ENCODE peak calls at places on chromosomes 2 and 18, in five cellular contexts. Y is GM12892, T is HCT116, F is stomach, L is endothelial cell of umbilical vein. S is an unnamed sample.

GRCh38 chr2:177759443-177759842 is 313.1 kb downstream of the PDE11A start:
- DNase-seq in F (no peak), L (no peak), Y (no peak), T (no peak), S (no peak)

GRCh38 chr2:37675006-37675405 is 3.6 kb upstream of the CDC42EP3 start:
- DNase-seq in L (no peak), T (no peak), F (no peak), Y (no peak), S (no peak)

GRCh38 chr18:13019301-13019700 is 28.1 kb downstream of the CEP192 start:
- DNase-seq in F (no peak), T (no peak), Y (no peak), L (peak), S (no peak)

GRCh38 chr2:197073701-197074433 is 147.4 kb upstream of the PGAP1 start:
- DNase-seq in T (no peak), F (peak), Y (no peak), L (peak), S (no peak)

GRCh38 chr18:76492669-76493212 is 2.3 kb downstream of the ZNF516 start:
- DNase-seq in F (peak), Y (peak), L (peak), T (peak), S (peak)

GRCh38 chr2:224816816-224817215 is 100.7 kb upstream of the CCDC195 start:
- DNase-seq in L (peak), Y (no peak), T (peak), F (no peak), S (no peak)

GRCh38 chr18:28183418-28184078 is 6.6 kb upstream of the CDH2 start:
- DNase-seq in Y (no peak), F (no peak), T (no peak), L (no peak), S (no peak)

GRCh38 chr18:47149457-47150028 is 757 bp downstream of the HDHD2 start:
- DNase-seq in Y (no peak), L (no peak), F (no peak), T (no peak), S (no peak)

GRCh38 chr2:1787799-1788477 is 43.6 kb upstream of the PXDN start:
- DNase-seq in T (no peak), F (no peak), L (no peak), Y (no peak), S (peak)

GRCh38 chr2:5748391-5748790 is 56.2 kb downstream of the SOX11 start:
- DNase-seq in F (no peak), L (no peak), Y (no peak), T (no peak), S (no peak)

GRCh38 chr2:219104107-219105050 is 43.7 kb upstream of the IHH start:
- DNase-seq in T (peak), F (no peak), L (peak), Y (peak), S (no peak)

GRCh38 chr18:39622431-39622830 is 2056.8 kb upstream of the CELF4 start:
- DNase-seq in T (no peak), Y (no peak), L (no peak), F (no peak), S (no peak)

GRCh38 chr2:142872900-142873724 is 4.4 kb upstream of the KYNU start:
- DNase-seq in L (peak), T (no peak), F (no peak), Y (no peak), S (no peak)

GRCh38 chr2:176206677-176207076 is 18.2 kb downstream of the HOXD1 start:
- DNase-seq in F (no peak), T (no peak), Y (no peak), L (no peak), S (no peak)

GRCh38 chr2:241814571-241815476 is 5.8 kb downstream of the NEU4 start:
- DNase-seq in T (no peak), Y (no peak), F (no peak), L (no peak), S (peak)

GRCh38 chr2:166458682-166459081 is 35.4 kb downstream of the SCN7A start:
- DNase-seq in F (no peak), Y (no peak), L (no peak), T (no peak), S (no peak)

DNA sequence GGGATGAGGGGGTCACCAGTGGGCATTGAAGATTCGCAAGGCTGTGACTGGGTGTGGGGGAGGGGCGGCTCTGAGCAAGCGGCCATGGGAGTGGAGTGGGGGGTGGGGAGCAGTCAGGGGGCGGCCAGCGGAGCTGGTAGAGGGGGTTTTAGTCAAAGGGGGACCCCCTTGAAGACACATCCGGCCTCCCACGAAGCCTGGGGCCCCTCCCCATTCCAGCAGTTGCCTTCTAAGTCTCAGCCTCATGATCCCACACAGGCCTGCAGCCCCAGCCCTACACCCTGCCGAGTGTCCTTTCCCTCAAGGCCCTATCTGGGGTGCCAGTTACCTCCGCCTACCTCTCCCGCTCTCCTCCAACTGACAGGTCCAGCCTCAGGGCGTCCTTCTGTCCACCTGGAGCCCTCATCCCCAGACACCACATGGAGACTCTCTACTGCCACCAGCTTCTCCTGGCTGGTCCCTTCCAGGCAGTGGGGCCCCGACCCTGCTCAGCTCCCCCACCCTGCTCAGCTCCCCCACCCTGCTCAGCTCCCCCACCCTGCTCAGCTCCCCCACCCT is 73.8 kb upstream of the ODC1 start:
- DNase-seq in F (no peak), L (no peak), T (no peak), Y (no peak), S (peak)
- TF ChIP-seq POLR2AphosphoS5 in F (no peak), L (no peak), T (no peak), Y (no peak), S (no peak)

GRCh38 chr2:233115761-233116160 is 55.6 kb downstream of the INPP5D start:
- DNase-seq in L (no peak), T (no peak), F (no peak), Y (no peak), S (no peak)
- TF ChIP-seq POLR2A in L (no peak), T (no peak), F (no peak), Y (no peak), S (no peak)

GRCh38 chr18:32768646-32769206 is 4.1 kb downstream of the KLHL14 start:
- DNase-seq in Y (no peak), F (no peak), T (no peak), L (no peak), S (no peak)

GRCh38 chr18:32770181-32770650 is 2.6 kb downstream of the KLHL14 start:
- DNase-seq in Y (peak), T (no peak), F (no peak), L (no peak), S (no peak)

GRCh38 chr18:32771169-32771751 is 1.6 kb downstream of the KLHL14 start:
- DNase-seq in Y (peak), F (no peak), T (no peak), L (no peak), S (no peak)

GRCh38 chr18:32770651-32771168 is 2.1 kb downstream of the KLHL14 start:
- DNase-seq in L (no peak), Y (no peak), T (no peak), F (no peak), S (no peak)

GRCh38 chr18:32769242-32770180 is 3.3 kb downstream of the KLHL14 start:
- DNase-seq in L (no peak), F (no peak), T (no peak), Y (no peak), S (no peak)
- TF ChIP-seq POLR2AphosphoS5 in L (no peak), F (no peak), T (no peak), Y (no peak), S (no peak)

GRCh38 chr2:85539361-85540130 is 578 bp downstream of the MAT2A start:
- DNase-seq in T (no peak), Y (peak), L (peak), F (peak), S (peak)

GRCh38 chr2:85541262-85541661 is 2.3 kb downstream of the MAT2A start:
- DNase-seq in T (no peak), Y (no peak), L (no peak), F (no peak), S (no peak)

GRCh38 chr2:85540131-85540587 is 1.2 kb downstream of the MAT2A start:
- DNase-seq in T (no peak), L (peak), F (no peak), Y (no peak), S (no peak)

GRCh38 chr2:85542777-85543176 is 3.8 kb downstream of the MAT2A start:
- DNase-seq in L (no peak), T (no peak), F (no peak), Y (no peak), S (no peak)

DNA sequence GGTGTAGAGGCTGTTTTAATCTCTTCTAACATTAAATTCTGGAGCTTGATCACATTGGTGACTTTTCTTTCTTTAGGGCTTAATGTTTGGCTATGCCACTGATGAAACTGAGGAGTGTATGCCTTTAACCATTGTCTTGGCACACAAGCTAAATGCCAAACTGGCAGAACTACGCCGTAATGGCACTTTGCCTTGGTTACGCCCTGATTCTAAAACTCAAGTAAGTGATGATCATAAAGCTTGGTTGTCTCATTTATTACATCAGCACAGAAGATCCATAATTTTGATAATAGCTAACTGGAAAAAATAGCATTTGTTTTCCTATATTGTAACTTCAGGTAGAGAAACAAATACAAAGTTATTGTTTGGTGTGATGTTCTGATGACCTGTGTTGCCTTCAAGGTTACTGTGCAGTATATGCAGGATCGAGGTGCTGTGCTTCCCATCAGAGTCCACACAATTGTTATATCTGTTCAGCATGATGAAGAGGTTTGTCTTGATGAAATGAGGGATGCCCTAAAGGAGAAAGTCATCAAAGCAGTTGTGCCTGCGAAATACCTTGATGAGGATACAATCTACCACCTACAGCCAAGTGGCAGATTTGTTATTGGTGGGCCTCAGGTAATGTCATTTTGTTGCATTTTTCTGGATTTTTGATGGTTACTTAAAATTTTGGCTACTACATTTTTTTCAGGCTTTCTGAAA is 2.9 kb downstream of the MAT2A start:
- DNase-seq in Y (no peak), L (no peak), F (peak), T (no peak), S (peak)
- TF ChIP-seq POLR2A in Y (peak), L (no peak), F (no peak), T (no peak), S (no peak)

DNA sequence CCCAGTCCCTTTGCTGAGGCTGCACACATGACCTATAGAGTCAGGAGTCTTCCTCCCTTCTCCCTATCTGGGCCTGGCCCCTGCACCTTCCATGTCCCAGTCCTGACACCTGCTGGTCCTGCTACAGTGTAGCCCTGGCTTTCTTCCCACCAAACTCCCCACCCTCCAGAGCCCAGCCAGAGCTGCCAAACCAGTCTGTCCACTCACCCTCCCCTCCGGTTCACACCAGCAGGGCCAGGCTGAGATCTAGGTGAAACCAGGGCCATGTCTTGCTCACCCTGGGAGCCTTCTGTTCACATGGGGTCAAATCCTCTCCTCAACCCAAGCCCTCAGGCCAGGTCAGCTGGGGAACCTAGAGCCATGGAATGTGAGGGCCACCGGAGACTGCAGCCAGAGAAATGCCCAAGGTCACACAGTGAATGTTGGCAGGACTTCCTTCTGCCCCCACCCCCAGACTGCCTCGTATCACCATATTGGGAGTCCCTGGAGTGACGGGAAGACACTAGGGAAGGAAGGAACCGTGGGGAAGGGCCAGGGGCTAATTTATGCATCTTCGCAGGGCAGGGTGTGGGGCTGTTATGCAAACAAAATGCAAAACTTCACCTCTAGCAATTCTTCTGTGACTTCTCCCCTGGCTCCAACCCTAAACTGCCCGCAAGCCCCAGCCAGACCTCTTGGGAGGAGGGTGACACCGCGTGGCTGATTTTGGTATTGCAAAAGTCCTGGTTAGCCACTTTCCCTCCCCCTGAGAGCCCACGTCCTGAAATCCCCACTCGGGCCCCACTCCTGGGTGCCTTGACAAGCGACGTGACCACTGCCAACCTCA is 14.6 kb downstream of the TNS1 start:
- DNase-seq in T (peak), F (peak), Y (peak), L (peak), S (peak)
- TF ChIP-seq POLR2AphosphoS5 in T (peak), F (peak), Y (no peak), L (no peak), S (peak)

GRCh38 chr2:11831415-11831814 is 85.0 kb downstream of the LPIN1 start:
- DNase-seq in L (no peak), T (no peak), Y (no peak), F (no peak), S (no peak)

GRCh38 chr2:11829947-11830707 is 83.7 kb downstream of the LPIN1 start:
- DNase-seq in Y (peak), F (peak), T (peak), L (peak), S (peak)

GRCh38 chr2:11833601-11834000 is 87.2 kb downstream of the LPIN1 start:
- DNase-seq in L (no peak), T (no peak), F (no peak), Y (no peak), S (no peak)

GRCh38 chr2:11830708-11831301 is 84.4 kb downstream of the LPIN1 start:
- DNase-seq in L (no peak), Y (no peak), F (no peak), T (no peak), S (no peak)

DNA sequence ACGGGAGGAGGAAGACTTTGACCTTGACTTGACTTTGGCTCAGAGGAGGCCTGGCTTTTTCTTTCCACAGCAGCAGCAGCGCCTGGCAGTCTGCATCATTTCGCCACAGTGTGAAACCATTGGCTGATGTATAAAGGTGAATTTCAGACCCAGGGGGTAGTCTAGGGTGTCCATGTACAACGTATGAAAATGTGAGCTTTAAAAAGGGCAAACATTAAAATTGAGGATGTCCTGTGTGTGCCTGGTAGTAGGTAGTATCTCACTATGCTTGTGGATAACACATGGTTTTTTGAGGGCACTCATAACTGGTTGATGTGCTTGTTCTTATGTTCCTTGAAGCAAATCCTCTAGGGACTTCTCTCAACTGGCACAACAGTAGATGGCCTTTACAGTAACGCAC is 86.1 kb downstream of the LPIN1 start:
- DNase-seq in F (no peak), Y (no peak), L (no peak), T (no peak), S (no peak)
- TF ChIP-seq POLR2A in F (no peak), Y (no peak), L (no peak), T (no peak), S (no peak)

GRCh38 chr2:140580799-140581198 is 1550.0 kb downstream of the LRP1B start:
- DNase-seq in L (no peak), F (no peak), T (no peak), Y (no peak), S (no peak)
- TF ChIP-seq POLR2AphosphoS5 in L (no peak), F (no peak), T (no peak), Y (no peak), S (no peak)

S was measured in suprapubic skin.